ENCODE peak calls at places on chromosomes 1 and 21, in seven cellular contexts. One of them, this sample, is unnamed.

GRCh38 chr1:158793604-158794003 is 12.6 kb upstream of the OR6N2 start:
- DNase-seq in K562: no peak
- DNase-seq in AG09309: no peak
- DNase-seq in NB4: peak; percentile 52
- DNase-seq in body of pancreas: no peak
- DNase-seq in CD8-positive, alpha-beta T cell: peak; percentile 7
- DNase-seq in pancreas: no peak
- DNase-seq in this sample: peak; percentile 18

GRCh38 chr1:109767596-109768334 is 4.0 kb upstream of the EPS8L3 start:
- DNase-seq in K562: no peak
- DNase-seq in AG09309: no peak
- DNase-seq in NB4: no peak
- DNase-seq in body of pancreas: peak; percentile 8
- DNase-seq in CD8-positive, alpha-beta T cell: no peak
- DNase-seq in pancreas: no peak
- DNase-seq in this sample: no peak

GRCh38 chr21:36097427-36098230 is 27.8 kb downstream of the CBR1 start:
- DNase-seq in K562: no peak
- DNase-seq in AG09309: no peak
- DNase-seq in NB4: peak; percentile 65
- DNase-seq in body of pancreas: no peak
- DNase-seq in CD8-positive, alpha-beta T cell: no peak
- DNase-seq in pancreas: no peak
- DNase-seq in this sample: no peak

GRCh38 chr1:77538956-77539509 is 143.4 kb downstream of the ZZZ3 start:
- DNase-seq in K562: no peak
- DNase-seq in AG09309: peak; percentile 70
- DNase-seq in NB4: no peak
- DNase-seq in body of pancreas: peak; percentile 43
- DNase-seq in CD8-positive, alpha-beta T cell: no peak
- DNase-seq in pancreas: peak; percentile 23
- DNase-seq in this sample: no peak

GRCh38 chr1:175969236-175969635 is 225.8 kb upstream of the TNR start:
- DNase-seq in K562: no peak
- DNase-seq in AG09309: no peak
- DNase-seq in NB4: no peak
- DNase-seq in body of pancreas: no peak
- DNase-seq in CD8-positive, alpha-beta T cell: no peak
- DNase-seq in pancreas: no peak
- DNase-seq in this sample: no peak

GRCh38 chr1:56376188-56376984 is 203.0 kb downstream of the PLPP3 start:
- DNase-seq in K562: no peak
- DNase-seq in AG09309: peak; percentile 18
- DNase-seq in NB4: no peak
- DNase-seq in body of pancreas: no peak
- DNase-seq in CD8-positive, alpha-beta T cell: no peak
- DNase-seq in pancreas: no peak
- DNase-seq in this sample: peak; percentile 5

GRCh38 chr21:16587671-16588379 is 858.0 kb downstream of the USP25 start:
- DNase-seq in K562: no peak
- DNase-seq in AG09309: peak; percentile 54
- DNase-seq in NB4: no peak
- DNase-seq in body of pancreas: peak; percentile 23
- DNase-seq in CD8-positive, alpha-beta T cell: no peak
- DNase-seq in pancreas: no peak
- DNase-seq in this sample: no peak

GRCh38 chr1:211474426-211474825 is 17.5 kb downstream of the RD3 start:
- DNase-seq in K562: peak; percentile 15
- DNase-seq in AG09309: no peak
- DNase-seq in NB4: no peak
- DNase-seq in body of pancreas: no peak
- DNase-seq in CD8-positive, alpha-beta T cell: no peak
- DNase-seq in pancreas: no peak
- DNase-seq in this sample: no peak

GRCh38 chr1:234919061-234919755 is 209.4 kb downstream of the TOMM20 start:
- DNase-seq in K562: no peak
- DNase-seq in AG09309: no peak
- DNase-seq in NB4: no peak
- DNase-seq in body of pancreas: peak; percentile 37
- DNase-seq in CD8-positive, alpha-beta T cell: no peak
- DNase-seq in pancreas: no peak
- DNase-seq in this sample: no peak

GRCh38 chr1:1150100-1150499 is 23.6 kb upstream of the TTLL10 start:
- DNase-seq in K562: no peak
- DNase-seq in AG09309: no peak
- DNase-seq in NB4: no peak
- DNase-seq in body of pancreas: no peak
- DNase-seq in CD8-positive, alpha-beta T cell: no peak
- DNase-seq in pancreas: no peak
- DNase-seq in this sample: no peak

GRCh38 chr1:17725084-17725718 is 29.9 kb upstream of the ACTL8 start:
- DNase-seq in K562: no peak
- DNase-seq in AG09309: no peak
- DNase-seq in NB4: no peak
- DNase-seq in body of pancreas: no peak
- DNase-seq in CD8-positive, alpha-beta T cell: no peak
- DNase-seq in pancreas: no peak
- DNase-seq in this sample: no peak

GRCh38 chr1:221494670-221495069 is 247.2 kb downstream of the DUSP10 start:
- DNase-seq in K562: no peak
- DNase-seq in AG09309: no peak
- DNase-seq in NB4: no peak
- DNase-seq in body of pancreas: peak; percentile 72
- DNase-seq in CD8-positive, alpha-beta T cell: no peak
- DNase-seq in pancreas: peak; percentile 15
- DNase-seq in this sample: no peak

GRCh38 chr1:99559166-99559565 is 86.7 kb upstream of the PALMD start:
- DNase-seq in K562: no peak
- DNase-seq in AG09309: no peak
- DNase-seq in NB4: no peak
- DNase-seq in body of pancreas: no peak
- DNase-seq in CD8-positive, alpha-beta T cell: no peak
- DNase-seq in pancreas: no peak
- DNase-seq in this sample: no peak

GRCh38 chr21:34690041-34690792 is 21.4 kb downstream of the CLIC6 start:
- DNase-seq in K562: no peak
- DNase-seq in AG09309: no peak
- DNase-seq in NB4: no peak
- DNase-seq in body of pancreas: peak; percentile 43
- DNase-seq in CD8-positive, alpha-beta T cell: no peak
- DNase-seq in pancreas: no peak
- DNase-seq in this sample: no peak

GRCh38 chr1:31297273-31298247 is 728 bp downstream of the ZCCHC17 start:
- DNase-seq in K562: peak; percentile 37
- DNase-seq in AG09309: no peak
- DNase-seq in NB4: peak; percentile 77
- DNase-seq in body of pancreas: no peak
- DNase-seq in CD8-positive, alpha-beta T cell: no peak
- DNase-seq in pancreas: no peak
- DNase-seq in this sample: no peak

GRCh38 chr1:235067396-235068154 is 61.1 kb downstream of the TOMM20 start:
- DNase-seq in K562: no peak
- DNase-seq in AG09309: peak; percentile 99
- DNase-seq in NB4: peak; percentile 64
- DNase-seq in body of pancreas: peak; percentile 92
- DNase-seq in CD8-positive, alpha-beta T cell: no peak
- DNase-seq in pancreas: peak; percentile 70
- DNase-seq in this sample: no peak

GRCh38 chr21:20875741-20876140 is 122.5 kb upstream of the NCAM2 start:
- DNase-seq in K562: no peak
- DNase-seq in AG09309: no peak
- DNase-seq in NB4: no peak
- DNase-seq in body of pancreas: no peak
- DNase-seq in CD8-positive, alpha-beta T cell: no peak
- DNase-seq in pancreas: no peak
- DNase-seq in this sample: no peak

GRCh38 chr1:28249013-28249870 is 10.1 kb upstream of the SESN2 start:
- DNase-seq in K562: no peak
- DNase-seq in AG09309: peak; percentile 67
- DNase-seq in NB4: peak; percentile 59
- DNase-seq in body of pancreas: peak; percentile 83
- DNase-seq in CD8-positive, alpha-beta T cell: no peak
- DNase-seq in pancreas: peak; percentile 43
- DNase-seq in this sample: no peak

GRCh38 chr1:160081261-160081936 is at the start of gene KCNJ9:
- DNase-seq in K562: no peak
- DNase-seq in AG09309: no peak
- DNase-seq in NB4: no peak
- DNase-seq in body of pancreas: no peak
- DNase-seq in CD8-positive, alpha-beta T cell: no peak
- DNase-seq in pancreas: no peak
- DNase-seq in this sample: no peak

GRCh38 chr1:44037154-44037553 is 5.9 kb upstream of the SLC6A9 start:
- DNase-seq in K562: no peak
- DNase-seq in AG09309: no peak
- DNase-seq in NB4: no peak
- DNase-seq in body of pancreas: no peak
- DNase-seq in CD8-positive, alpha-beta T cell: no peak
- DNase-seq in pancreas: no peak
- DNase-seq in this sample: no peak

GRCh38 chr21:39518055-39518844 is 66.5 kb downstream of the SH3BGR start:
- DNase-seq in K562: peak; percentile 90
- DNase-seq in AG09309: peak; percentile 4
- DNase-seq in NB4: peak; percentile 66
- DNase-seq in body of pancreas: peak; percentile 68
- DNase-seq in CD8-positive, alpha-beta T cell: peak; percentile 21
- DNase-seq in pancreas: peak; percentile 41
- DNase-seq in this sample: peak; percentile 69

GRCh38 chr1:243974451-243975292 is 76.4 kb upstream of the ZBTB18 start:
- DNase-seq in K562: no peak
- DNase-seq in AG09309: no peak
- DNase-seq in NB4: peak; percentile 30
- DNase-seq in body of pancreas: no peak
- DNase-seq in CD8-positive, alpha-beta T cell: no peak
- DNase-seq in pancreas: no peak
- DNase-seq in this sample: peak; percentile 17

GRCh38 chr1:109914587-109915240 is 4.1 kb downstream of the CSF1 start:
- DNase-seq in K562: no peak
- DNase-seq in AG09309: peak; percentile 83
- DNase-seq in NB4: no peak
- DNase-seq in body of pancreas: no peak
- DNase-seq in CD8-positive, alpha-beta T cell: no peak
- DNase-seq in pancreas: no peak
- DNase-seq in this sample: no peak

GRCh38 chr1:30816211-30817082 is 58.9 kb upstream of the LAPTM5 start:
- DNase-seq in K562: peak; percentile 37
- DNase-seq in AG09309: peak; percentile 72
- DNase-seq in NB4: no peak
- DNase-seq in body of pancreas: peak; percentile 56
- DNase-seq in CD8-positive, alpha-beta T cell: no peak
- DNase-seq in pancreas: no peak
- DNase-seq in this sample: no peak

GRCh38 chr1:55702064-55702463 is 486.9 kb upstream of the USP24 start:
- DNase-seq in K562: peak; percentile 16
- DNase-seq in AG09309: no peak
- DNase-seq in NB4: peak; percentile 31
- DNase-seq in body of pancreas: peak; percentile 26
- DNase-seq in CD8-positive, alpha-beta T cell: no peak
- DNase-seq in pancreas: no peak
- DNase-seq in this sample: peak; percentile 34

DNA sequence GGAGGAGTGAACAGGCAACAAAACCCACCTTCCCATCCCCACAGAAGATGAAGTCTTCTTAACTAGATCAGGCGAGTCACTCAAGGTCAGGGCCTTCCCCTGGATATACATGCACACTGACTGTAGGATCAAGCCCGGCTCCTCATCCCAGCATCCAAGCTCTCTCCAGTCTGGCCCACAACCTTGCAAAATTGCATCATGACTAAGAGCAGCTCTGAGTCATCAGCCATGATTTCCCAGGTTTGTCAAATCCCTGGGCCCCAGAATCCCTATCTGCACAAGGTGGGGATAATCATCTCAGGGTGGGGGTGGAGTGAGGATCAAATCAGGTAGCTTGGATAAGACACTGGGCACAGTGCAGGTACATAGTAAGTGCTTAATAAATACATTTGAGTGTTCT is 199.3 kb upstream of the GRIK3 start:
- DNase-seq in K562: no peak
- DNase-seq in AG09309: no peak
- DNase-seq in NB4: no peak
- DNase-seq in body of pancreas: no peak
- DNase-seq in CD8-positive, alpha-beta T cell: no peak
- DNase-seq in pancreas: no peak
- DNase-seq in this sample: no peak
- H3K4me3 ChIP-seq in K562: no peak overlapping the region
- H3K4me3 ChIP-seq in AG09309: no peak overlapping the region
- H3K4me3 ChIP-seq in NB4: no peak overlapping the region
- H3K4me3 ChIP-seq in body of pancreas: no peak overlapping the region
- H3K4me3 ChIP-seq in CD8-positive, alpha-beta T cell: no peak overlapping the region
- H3K4me3 ChIP-seq in pancreas: no peak overlapping the region
- H3K4me3 ChIP-seq in this sample: no peak overlapping the region

GRCh38 chr1:67431869-67432578 is 1.8 kb upstream of the SERBP1 start:
- DNase-seq in K562: peak; percentile 27
- DNase-seq in AG09309: no peak
- DNase-seq in NB4: peak; percentile 57
- DNase-seq in body of pancreas: no peak
- DNase-seq in CD8-positive, alpha-beta T cell: no peak
- DNase-seq in pancreas: no peak
- DNase-seq in this sample: no peak
- H3K4me3 ChIP-seq in K562: peak overlapping the region; percentile 96
- H3K4me3 ChIP-seq in AG09309: no peak overlapping the region
- H3K4me3 ChIP-seq in NB4: peak overlapping the region; percentile 84
- H3K4me3 ChIP-seq in body of pancreas: no peak overlapping the region
- H3K4me3 ChIP-seq in CD8-positive, alpha-beta T cell: peak overlapping the region; percentile 86
- H3K4me3 ChIP-seq in pancreas: no peak overlapping the region
- H3K4me3 ChIP-seq in this sample: no peak overlapping the region

DNA sequence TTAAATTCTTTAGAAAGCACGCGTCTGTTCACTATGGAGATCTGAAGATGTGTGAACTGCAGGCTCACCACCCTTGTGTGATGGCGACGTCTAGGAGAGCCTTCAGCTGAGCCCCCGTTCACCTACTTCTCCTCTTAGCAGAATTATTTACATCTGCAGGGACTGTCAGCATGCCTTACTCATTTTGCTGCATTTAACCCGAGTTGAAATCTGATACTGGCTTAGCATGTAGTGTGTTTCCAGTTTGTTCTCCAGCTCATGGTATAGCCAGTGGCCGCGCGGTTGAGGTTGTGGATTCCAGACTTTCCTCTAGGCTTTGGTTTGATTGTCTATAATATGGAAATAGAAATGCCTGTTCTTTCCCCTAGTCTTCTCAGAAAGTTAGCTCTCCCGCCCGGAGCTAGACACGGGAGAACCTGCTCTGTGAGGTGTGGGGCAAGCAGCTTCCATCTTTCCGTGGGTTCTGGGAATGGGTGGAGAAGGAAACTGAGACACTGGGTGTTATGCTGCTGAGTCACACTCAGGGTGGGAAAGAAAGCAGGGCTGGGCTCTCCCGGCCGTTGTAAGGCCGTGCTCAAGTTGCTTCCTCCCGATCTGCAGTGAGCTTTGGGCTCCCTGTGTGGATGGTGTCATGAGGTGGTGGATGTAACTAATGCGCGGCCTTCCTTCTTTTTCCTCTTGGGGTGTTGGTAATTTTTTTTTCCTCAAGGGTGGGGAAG is 206.8 kb upstream of the TMEM51 start:
- DNase-seq in K562: no peak
- DNase-seq in AG09309: no peak
- DNase-seq in NB4: no peak
- DNase-seq in body of pancreas: no peak
- DNase-seq in CD8-positive, alpha-beta T cell: no peak
- DNase-seq in pancreas: no peak
- DNase-seq in this sample: no peak
- H3K4me3 ChIP-seq in K562: no peak overlapping the region
- H3K4me3 ChIP-seq in AG09309: peak overlapping the region; percentile 16
- H3K4me3 ChIP-seq in NB4: no peak overlapping the region
- H3K4me3 ChIP-seq in body of pancreas: no peak overlapping the region
- H3K4me3 ChIP-seq in CD8-positive, alpha-beta T cell: no peak overlapping the region
- H3K4me3 ChIP-seq in pancreas: no peak overlapping the region
- H3K4me3 ChIP-seq in this sample: no peak overlapping the region

GRCh38 chr1:14969006-14969405 is 184.5 kb upstream of the TMEM51 start:
- DNase-seq in K562: no peak
- DNase-seq in AG09309: no peak
- DNase-seq in NB4: no peak
- DNase-seq in body of pancreas: no peak
- DNase-seq in CD8-positive, alpha-beta T cell: peak; percentile 4
- DNase-seq in pancreas: no peak
- DNase-seq in this sample: peak; percentile 99
- H3K4me3 ChIP-seq in K562: no peak overlapping the region
- H3K4me3 ChIP-seq in AG09309: no peak overlapping the region
- H3K4me3 ChIP-seq in NB4: no peak overlapping the region
- H3K4me3 ChIP-seq in body of pancreas: no peak overlapping the region
- H3K4me3 ChIP-seq in CD8-positive, alpha-beta T cell: no peak overlapping the region
- H3K4me3 ChIP-seq in pancreas: no peak overlapping the region
- H3K4me3 ChIP-seq in this sample: peak overlapping the region; percentile 21

This sample was measured in Jurkat, Clone E6-1.